ENCODE peak calls at places on chromosomes 12 and 14, in nine cellular contexts. T, X, W, Z, J, B, L, N and F are unnamed samples.

GRCh38 chr14:89630096-89630829 is 213.2 kb upstream of the FOXN3 start:
- DNase-seq in T (no peak), X (no peak), W (no peak), Z (no peak), J (no peak), B (no peak), L (no peak), N (no peak), F (no peak)

GRCh38 chr12:99619389-99620158 is 28.0 kb upstream of the GARIN6 start:
- DNase-seq in T (no peak), X (peak), W (no peak), Z (no peak), J (peak), B (peak), L (peak), N (no peak), F (peak)

GRCh38 chr12:124909831-124910560 is 4.5 kb downstream of the UBC start:
- DNase-seq in T (no peak), X (no peak), W (no peak), Z (no peak), J (no peak), B (peak), L (no peak), N (no peak), F (no peak)

GRCh38 chr12:5912011-5912410 is 33.0 kb downstream of the ANO2 start:
- DNase-seq in T (no peak), X (no peak), W (no peak), Z (no peak), J (no peak), B (no peak), L (no peak), N (no peak), F (no peak)

GRCh38 chr12:85457026-85457425 is 177.0 kb downstream of the ALX1 start:
- DNase-seq in T (no peak), X (no peak), W (no peak), Z (no peak), J (no peak), B (no peak), L (no peak), N (no peak), F (no peak)

GRCh38 chr12:69024413-69024812 is 91.4 kb upstream of the CPM start:
- DNase-seq in T (peak), X (no peak), W (no peak), Z (no peak), J (peak), B (no peak), L (no peak), N (no peak), F (no peak)

GRCh38 chr14:100755649-100756048 is 29.0 kb downstream of the DLK1 start:
- DNase-seq in T (no peak), X (no peak), W (no peak), Z (no peak), J (peak), B (peak), L (peak), N (no peak), F (no peak)

GRCh38 chr12:88572785-88573565 is 7.3 kb downstream of the KITLG start:
- DNase-seq in T (no peak), X (no peak), W (no peak), Z (no peak), J (no peak), B (no peak), L (no peak), N (peak), F (no peak)

GRCh38 chr14:50013198-50013918 is 103.0 kb downstream of the VCPKMT start:
- DNase-seq in T (no peak), X (peak), W (no peak), Z (no peak), J (peak), B (no peak), L (no peak), N (no peak), F (no peak)

GRCh38 chr14:64826845-64827244 is 52.9 kb downstream of the SPTB start:
- DNase-seq in T (no peak), X (no peak), W (no peak), Z (no peak), J (no peak), B (peak), L (no peak), N (no peak), F (no peak)

DNA sequence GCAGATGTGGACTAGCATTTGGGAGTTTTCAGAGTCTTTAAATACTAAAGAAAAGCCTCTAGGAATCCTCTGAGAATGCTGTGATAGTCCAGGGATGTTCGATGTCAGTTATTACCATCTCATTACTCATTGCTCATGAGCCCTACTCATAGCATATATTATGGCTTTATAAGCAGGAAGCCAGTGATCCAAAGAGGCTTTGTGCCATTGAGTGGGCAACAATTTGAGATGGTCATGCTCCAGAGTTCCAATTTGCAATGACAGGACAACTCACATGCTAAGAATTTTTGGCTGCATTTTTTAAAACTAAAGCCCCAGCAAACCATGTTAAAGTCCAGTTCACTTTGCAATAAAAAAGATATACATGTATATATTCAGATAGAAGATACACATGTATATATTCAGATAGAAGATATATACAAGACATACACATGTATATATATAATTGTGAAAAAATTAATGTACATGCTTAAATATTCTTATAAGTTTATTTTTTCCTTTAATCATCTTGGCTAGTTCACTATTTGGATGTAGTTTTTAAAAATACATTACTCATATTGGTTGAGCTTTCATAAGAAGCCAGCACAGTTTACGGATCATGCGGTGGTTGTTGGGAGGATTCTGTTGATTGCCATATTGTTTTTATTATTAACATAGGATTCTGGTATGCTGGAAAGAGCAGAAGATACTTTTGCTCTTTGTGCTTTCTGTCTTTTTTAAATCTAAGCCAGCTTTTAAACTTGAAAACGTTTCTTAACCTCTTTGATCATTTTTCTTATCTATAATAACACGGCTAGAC is 163.2 kb downstream of the OTOGL start:
- DNase-seq in T (no peak), X (no peak), W (no peak), Z (no peak), J (no peak), B (no peak), L (no peak), N (no peak), F (no peak)
- TF ChIP-seq MAX in T (no peak), X (no peak), W (no peak), Z (no peak), J (no peak), B (no peak), L (no peak), N (no peak), F (no peak)

DNA sequence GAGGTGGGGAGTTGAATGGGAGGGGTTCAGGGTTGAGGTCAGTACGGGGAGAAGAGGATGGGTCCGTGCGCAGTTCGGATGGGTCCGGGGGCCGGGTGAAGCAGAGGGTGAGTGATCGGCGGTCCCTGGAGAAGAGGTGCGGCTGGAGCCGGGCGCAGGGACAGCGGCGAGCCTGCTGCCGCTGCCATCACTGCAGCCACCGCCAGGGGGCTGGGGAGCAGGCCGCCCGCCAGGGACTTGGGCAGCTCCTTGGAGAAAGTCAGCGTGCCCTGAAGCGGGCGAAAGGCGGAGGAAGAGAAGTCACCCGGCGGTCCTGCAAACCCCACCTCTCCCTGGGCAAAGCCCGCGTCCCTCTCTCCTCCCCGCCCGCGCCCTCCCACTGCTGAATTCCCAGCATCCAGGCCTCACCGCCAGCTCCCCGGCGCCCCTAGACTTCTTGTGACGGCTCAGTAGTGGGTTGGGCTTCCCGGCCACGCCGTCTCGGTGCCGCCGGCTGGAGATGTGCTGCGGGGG is 6.0 kb upstream of the GPR84 start:
- DNase-seq in T (peak), X (no peak), W (no peak), Z (peak), J (no peak), B (peak), L (peak), N (peak), F (peak)
- TF ChIP-seq MAX in T (peak), X (no peak), W (no peak), Z (peak), J (no peak), B (peak), L (peak), N (no peak), F (peak)

DNA sequence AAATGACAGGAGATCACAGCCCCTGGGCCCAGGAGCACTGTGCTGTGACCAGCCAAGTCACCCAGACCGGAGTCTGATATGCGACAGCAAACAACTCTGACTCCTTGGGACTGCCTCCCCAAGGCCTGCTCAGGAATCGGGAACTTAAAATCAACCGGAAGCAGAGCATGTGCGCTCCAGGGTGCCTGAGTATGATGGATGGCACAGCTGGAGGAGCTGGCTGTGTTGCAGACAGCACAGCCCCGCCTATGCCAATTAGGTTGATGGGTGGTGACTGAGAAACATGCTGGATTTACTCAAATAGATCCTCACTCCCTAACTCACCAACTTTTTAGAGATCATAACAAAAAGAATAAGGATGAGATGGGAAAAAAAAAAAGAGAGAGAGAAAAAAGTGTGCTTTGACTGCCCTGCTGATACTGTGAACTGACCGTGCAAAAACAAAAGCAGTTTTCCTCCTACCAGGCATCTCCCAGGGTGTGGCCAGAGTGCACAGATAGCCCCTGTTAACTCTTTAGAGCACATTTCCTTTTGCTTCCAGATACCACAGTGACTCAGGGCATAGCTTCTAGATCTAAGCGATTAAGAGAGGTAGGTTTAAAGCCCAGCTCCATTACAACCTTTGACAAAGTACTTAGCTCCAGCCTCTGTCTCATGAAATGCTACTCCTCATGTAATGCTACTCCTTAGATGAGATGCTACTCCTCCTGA is 27.4 kb upstream of the STON2 start:
- DNase-seq in T (no peak), X (no peak), W (no peak), Z (no peak), J (no peak), B (no peak), L (peak), N (no peak), F (no peak)
- TF ChIP-seq MAX in T (no peak), X (no peak), W (no peak), Z (no peak), J (no peak), B (no peak), L (peak), N (no peak), F (no peak)

GRCh38 chr14:102560436-102561261 is 31.8 kb upstream of the RCOR1 start:
- DNase-seq in T (no peak), X (no peak), W (no peak), Z (no peak), J (no peak), B (peak), L (no peak), N (no peak), F (no peak)

GRCh38 chr14:102568115-102568614 is 24.3 kb upstream of the RCOR1 start:
- DNase-seq in T (peak), X (peak), W (no peak), Z (no peak), J (peak), B (peak), L (peak), N (no peak), F (peak)

GRCh38 chr14:102570334-102570995 is 22.0 kb upstream of the RCOR1 start:
- DNase-seq in T (no peak), X (peak), W (no peak), Z (no peak), J (no peak), B (no peak), L (no peak), N (no peak), F (no peak)

GRCh38 chr14:102565959-102566358 is 26.5 kb upstream of the RCOR1 start:
- DNase-seq in T (no peak), X (no peak), W (no peak), Z (no peak), J (no peak), B (no peak), L (no peak), N (no peak), F (no peak)

GRCh38 chr14:102565331-102565887 is 27.0 kb upstream of the RCOR1 start:
- DNase-seq in T (no peak), X (no peak), W (peak), Z (no peak), J (no peak), B (peak), L (no peak), N (no peak), F (no peak)
- TF ChIP-seq MAX in T (no peak), X (no peak), W (no peak), Z (no peak), J (no peak), B (no peak), L (no peak), N (no peak), F (no peak)

DNA sequence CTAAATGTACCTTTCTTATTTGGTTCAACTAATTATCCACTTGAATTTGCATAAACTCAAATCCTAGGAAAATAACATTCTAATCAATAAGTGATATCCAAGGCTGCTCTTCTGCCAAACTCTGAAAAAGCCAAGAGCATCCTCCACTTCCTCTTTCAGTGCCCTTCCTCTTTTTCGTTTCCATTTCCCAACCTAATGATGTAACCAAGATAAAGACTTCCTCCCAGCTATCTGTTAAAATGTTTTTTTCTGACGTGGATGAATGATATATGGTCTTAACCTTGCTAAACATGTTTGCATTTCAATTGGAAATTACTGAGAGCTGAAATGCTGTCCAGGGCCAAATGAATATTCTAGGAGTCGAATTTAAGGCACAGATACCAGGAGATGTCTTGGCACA is 459.5 kb upstream of the PDE3A start:
- DNase-seq in T (no peak), X (no peak), W (no peak), Z (no peak), J (no peak), B (peak), L (no peak), N (no peak), F (no peak)
- TF ChIP-seq MAX in T (no peak), X (no peak), W (no peak), Z (no peak), J (no peak), B (no peak), L (no peak), N (no peak), F (no peak)